ENCODE peak calls at places on chromosomes 4 and X, in nine cellular contexts. One of them, this sample, is unnamed. For H3K4me1, the result is how much of the 10 kb centered on the place peaks cover.

GRCh38 chrX:31609130-31609529 is 537.3 kb upstream of the FTHL17 start:
- DNase-seq in heart left ventricle: no peak
- DNase-seq in thyroid gland: no peak
- DNase-seq in A549: peak
- DNase-seq in tibial nerve: no peak
- DNase-seq in breast epithelium: no peak
- DNase-seq in spleen: no peak
- DNase-seq in uterus: no peak
- DNase-seq in esophagus squamous epithelium: no peak
- DNase-seq in this sample: no peak

GRCh38 chrX:107272431-107272921 is 66.1 kb downstream of the DNAAF6 start:
- DNase-seq in heart left ventricle: no peak
- DNase-seq in thyroid gland: peak
- DNase-seq in A549: peak
- DNase-seq in tibial nerve: no peak
- DNase-seq in breast epithelium: no peak
- DNase-seq in spleen: no peak
- DNase-seq in uterus: no peak
- DNase-seq in esophagus squamous epithelium: no peak
- DNase-seq in this sample: peak

GRCh38 chr4:133151681-133152329 is 2.7 kb downstream of the PCDH10 start:
- DNase-seq in heart left ventricle: no peak
- DNase-seq in thyroid gland: no peak
- DNase-seq in A549: peak
- DNase-seq in tibial nerve: no peak
- DNase-seq in breast epithelium: no peak
- DNase-seq in spleen: no peak
- DNase-seq in uterus: no peak
- DNase-seq in esophagus squamous epithelium: no peak
- DNase-seq in this sample: peak

GRCh38 chr4:54440394-54441223 is 211.5 kb downstream of the PDGFRA start:
- DNase-seq in heart left ventricle: no peak
- DNase-seq in thyroid gland: no peak
- DNase-seq in A549: peak
- DNase-seq in tibial nerve: no peak
- DNase-seq in breast epithelium: no peak
- DNase-seq in spleen: no peak
- DNase-seq in uterus: no peak
- DNase-seq in esophagus squamous epithelium: no peak
- DNase-seq in this sample: no peak

GRCh38 chrX:129695937-129696336 is 41.2 kb upstream of the APLN start:
- DNase-seq in heart left ventricle: no peak
- DNase-seq in thyroid gland: no peak
- DNase-seq in A549: no peak
- DNase-seq in tibial nerve: no peak
- DNase-seq in breast epithelium: no peak
- DNase-seq in spleen: no peak
- DNase-seq in uterus: no peak
- DNase-seq in esophagus squamous epithelium: no peak
- DNase-seq in this sample: no peak

GRCh38 chr4:39574946-39575345 is 47.7 kb upstream of the UGDH start:
- DNase-seq in heart left ventricle: no peak
- DNase-seq in thyroid gland: no peak
- DNase-seq in A549: no peak
- DNase-seq in tibial nerve: no peak
- DNase-seq in breast epithelium: no peak
- DNase-seq in spleen: no peak
- DNase-seq in uterus: no peak
- DNase-seq in esophagus squamous epithelium: no peak
- DNase-seq in this sample: no peak

GRCh38 chr4:185608223-185608622 is 72.9 kb upstream of the PDLIM3 start:
- DNase-seq in heart left ventricle: no peak
- DNase-seq in thyroid gland: no peak
- DNase-seq in A549: no peak
- DNase-seq in tibial nerve: no peak
- DNase-seq in breast epithelium: no peak
- DNase-seq in spleen: no peak
- DNase-seq in uterus: no peak
- DNase-seq in esophagus squamous epithelium: no peak
- DNase-seq in this sample: no peak

GRCh38 chr4:130563185-130563890 is 1467.4 kb downstream of the C4orf33 start:
- DNase-seq in heart left ventricle: peak
- DNase-seq in thyroid gland: peak
- DNase-seq in A549: peak
- DNase-seq in tibial nerve: peak
- DNase-seq in breast epithelium: peak
- DNase-seq in spleen: no peak
- DNase-seq in uterus: peak
- DNase-seq in esophagus squamous epithelium: no peak
- DNase-seq in this sample: peak

GRCh38 chrX:129679856-129680255 is 25.1 kb upstream of the APLN start:
- DNase-seq in heart left ventricle: no peak
- DNase-seq in thyroid gland: no peak
- DNase-seq in A549: no peak
- DNase-seq in tibial nerve: no peak
- DNase-seq in breast epithelium: no peak
- DNase-seq in spleen: no peak
- DNase-seq in uterus: no peak
- DNase-seq in esophagus squamous epithelium: no peak
- DNase-seq in this sample: no peak

GRCh38 chr4:8279321-8280157 is 10.0 kb downstream of the HTRA3 start:
- DNase-seq in heart left ventricle: peak
- DNase-seq in thyroid gland: no peak
- DNase-seq in A549: no peak
- DNase-seq in tibial nerve: no peak
- DNase-seq in breast epithelium: no peak
- DNase-seq in spleen: peak
- DNase-seq in uterus: no peak
- DNase-seq in esophagus squamous epithelium: no peak
- DNase-seq in this sample: peak

GRCh38 chrX:134658421-134658896 is at the start of gene PLAC1:
- DNase-seq in heart left ventricle: no peak
- DNase-seq in thyroid gland: no peak
- DNase-seq in A549: peak
- DNase-seq in tibial nerve: no peak
- DNase-seq in breast epithelium: no peak
- DNase-seq in spleen: no peak
- DNase-seq in uterus: no peak
- DNase-seq in esophagus squamous epithelium: no peak
- DNase-seq in this sample: no peak

GRCh38 chr4:183256756-183257385 is 63.2 kb downstream of the CLDN22 start:
- DNase-seq in heart left ventricle: peak
- DNase-seq in thyroid gland: peak
- DNase-seq in A549: peak
- DNase-seq in tibial nerve: peak
- DNase-seq in breast epithelium: no peak
- DNase-seq in spleen: peak
- DNase-seq in uterus: peak
- DNase-seq in esophagus squamous epithelium: no peak
- DNase-seq in this sample: peak

GRCh38 chrX:25014366-25014838 is 1.4 kb downstream of the ARX start:
- DNase-seq in heart left ventricle: no peak
- DNase-seq in thyroid gland: no peak
- DNase-seq in A549: no peak
- DNase-seq in tibial nerve: no peak
- DNase-seq in breast epithelium: no peak
- DNase-seq in spleen: no peak
- DNase-seq in uterus: no peak
- DNase-seq in esophagus squamous epithelium: no peak
- DNase-seq in this sample: no peak

GRCh38 chrX:25012433-25012735 is 3.4 kb downstream of the ARX start:
- DNase-seq in heart left ventricle: peak
- DNase-seq in thyroid gland: no peak
- DNase-seq in A549: no peak
- DNase-seq in tibial nerve: no peak
- DNase-seq in breast epithelium: no peak
- DNase-seq in spleen: no peak
- DNase-seq in uterus: no peak
- DNase-seq in esophagus squamous epithelium: no peak
- DNase-seq in this sample: peak

GRCh38 chrX:25012793-25013592 is 2.8 kb downstream of the ARX start:
- DNase-seq in heart left ventricle: no peak
- DNase-seq in thyroid gland: no peak
- DNase-seq in A549: peak
- DNase-seq in tibial nerve: no peak
- DNase-seq in breast epithelium: no peak
- DNase-seq in spleen: no peak
- DNase-seq in uterus: no peak
- DNase-seq in esophagus squamous epithelium: no peak
- DNase-seq in this sample: no peak

GRCh38 chrX:25015486-25016360 is at the start of gene ARX:
- DNase-seq in heart left ventricle: peak
- DNase-seq in thyroid gland: peak
- DNase-seq in A549: peak
- DNase-seq in tibial nerve: no peak
- DNase-seq in breast epithelium: no peak
- DNase-seq in spleen: no peak
- DNase-seq in uterus: no peak
- DNase-seq in esophagus squamous epithelium: no peak
- DNase-seq in this sample: peak

DNA sequence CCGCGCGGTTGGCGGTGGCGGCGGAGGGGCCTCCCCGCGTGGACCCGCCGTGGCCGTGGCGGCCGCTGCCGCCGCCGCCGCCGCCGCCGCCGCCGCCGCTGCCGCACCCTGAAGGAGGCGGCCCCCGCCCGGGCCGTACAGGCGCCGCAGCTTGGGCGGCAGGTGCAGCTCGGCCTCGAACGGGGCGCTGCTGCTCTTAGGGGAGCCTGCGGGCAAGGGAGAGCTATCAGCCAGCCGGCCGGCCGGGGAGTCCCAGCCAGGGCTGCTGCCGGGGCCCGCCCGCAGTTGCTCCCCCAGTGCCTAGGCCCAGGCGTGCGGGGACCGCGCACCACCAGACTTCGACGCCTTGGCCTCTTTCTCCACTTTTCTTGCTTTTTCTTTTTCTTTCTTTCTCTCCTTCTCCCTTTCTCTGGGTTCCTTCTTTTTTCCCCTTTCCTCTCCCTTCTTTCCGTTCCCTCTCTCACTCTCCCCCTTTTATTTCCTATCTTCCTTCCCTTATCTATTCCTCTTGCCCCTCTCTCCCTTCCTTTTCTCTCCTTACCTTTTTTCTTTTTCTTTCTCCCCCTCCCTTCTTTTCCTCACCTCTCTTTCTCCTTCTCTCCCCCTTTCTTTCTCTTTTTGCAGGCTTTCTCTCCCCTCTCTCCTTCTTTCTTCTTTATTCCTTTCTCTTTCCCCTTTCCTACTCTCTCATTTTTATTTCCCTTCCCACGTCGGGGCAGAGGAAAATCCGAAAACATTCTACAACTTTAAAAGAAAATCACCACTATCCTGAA is 2.0 kb downstream of the ARX start:
- DNase-seq in heart left ventricle: no peak
- DNase-seq in thyroid gland: no peak
- DNase-seq in A549: no peak
- DNase-seq in tibial nerve: no peak
- DNase-seq in breast epithelium: no peak
- DNase-seq in spleen: no peak
- DNase-seq in uterus: no peak
- DNase-seq in esophagus squamous epithelium: no peak
- DNase-seq in this sample: no peak
- TF ChIP-seq CTCF in heart left ventricle: no peak
- TF ChIP-seq CTCF in thyroid gland: no peak
- TF ChIP-seq CTCF in A549: no peak
- TF ChIP-seq CTCF in tibial nerve: no peak
- TF ChIP-seq CTCF in breast epithelium: no peak
- TF ChIP-seq CTCF in spleen: no peak
- TF ChIP-seq CTCF in uterus: no peak
- TF ChIP-seq CTCF in esophagus squamous epithelium: no peak
- TF ChIP-seq CTCF in this sample: no peak

GRCh38 chrX:144681501-144681900 is 565.8 kb upstream of the SPANXN1 start:
- DNase-seq in heart left ventricle: no peak
- DNase-seq in thyroid gland: no peak
- DNase-seq in A549: no peak
- DNase-seq in tibial nerve: no peak
- DNase-seq in breast epithelium: no peak
- DNase-seq in spleen: no peak
- DNase-seq in uterus: no peak
- DNase-seq in esophagus squamous epithelium: no peak
- DNase-seq in this sample: no peak

DNA sequence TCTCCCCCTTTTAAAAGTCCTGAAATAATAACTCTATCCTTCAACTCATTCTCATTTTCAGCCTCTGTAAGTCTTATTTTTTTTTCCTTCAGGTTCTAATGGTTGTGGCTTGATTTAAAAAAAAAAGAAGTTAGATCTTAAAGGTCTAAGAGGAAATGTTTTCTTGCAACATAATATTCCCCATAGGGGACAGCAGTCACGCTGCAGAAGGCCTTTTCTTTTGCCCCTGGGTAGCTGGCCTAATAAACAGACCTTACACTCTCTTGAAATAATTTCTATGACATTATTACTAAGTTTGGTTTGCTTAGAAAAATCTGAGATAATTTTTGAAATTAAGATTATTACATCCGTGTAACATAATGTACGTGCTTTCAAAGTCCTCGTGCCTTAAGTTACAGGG is 564.1 kb upstream of the SPANXN1 start:
- DNase-seq in heart left ventricle: no peak
- DNase-seq in thyroid gland: no peak
- DNase-seq in A549: no peak
- DNase-seq in tibial nerve: no peak
- DNase-seq in breast epithelium: no peak
- DNase-seq in spleen: no peak
- DNase-seq in uterus: no peak
- DNase-seq in esophagus squamous epithelium: no peak
- DNase-seq in this sample: no peak
- TF ChIP-seq POLR2A in heart left ventricle: no peak
- TF ChIP-seq POLR2A in thyroid gland: no peak
- TF ChIP-seq POLR2A in A549: no peak
- TF ChIP-seq POLR2A in tibial nerve: no peak
- TF ChIP-seq POLR2A in breast epithelium: no peak
- TF ChIP-seq POLR2A in spleen: no peak
- TF ChIP-seq POLR2A in uterus: no peak
- TF ChIP-seq POLR2A in esophagus squamous epithelium: no peak
- TF ChIP-seq POLR2A in this sample: no peak

DNA sequence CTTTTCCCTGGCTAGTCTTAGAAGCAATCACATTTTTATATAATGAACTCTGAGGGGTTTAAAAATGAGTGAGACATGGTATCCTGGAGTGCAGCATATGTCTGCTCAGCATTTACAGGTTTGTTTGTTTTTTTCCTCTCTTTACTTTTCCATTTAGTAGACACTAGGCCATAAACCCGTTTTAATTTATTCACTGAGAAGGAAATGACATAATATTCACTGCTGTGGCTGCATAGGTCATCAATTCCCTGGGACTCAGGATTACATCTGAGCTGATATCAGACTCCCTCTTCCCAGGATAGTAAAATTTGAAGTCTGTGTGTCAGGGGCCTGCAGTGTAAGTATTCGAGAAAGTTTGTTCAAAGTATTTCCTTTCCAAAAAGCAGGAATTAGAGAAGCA is 178.9 kb upstream of the SPRY1 start:
- DNase-seq in heart left ventricle: no peak
- DNase-seq in thyroid gland: no peak
- DNase-seq in A549: no peak
- DNase-seq in tibial nerve: no peak
- DNase-seq in breast epithelium: no peak
- DNase-seq in spleen: no peak
- DNase-seq in uterus: no peak
- DNase-seq in esophagus squamous epithelium: no peak
- DNase-seq in this sample: no peak
- H3K4me1 ChIP-seq in heart left ventricle: under half
- H3K4me1 ChIP-seq in thyroid gland: under half
- H3K4me1 ChIP-seq in A549: under half
- H3K4me1 ChIP-seq in tibial nerve: under half
- H3K4me1 ChIP-seq in breast epithelium: under half
- H3K4me1 ChIP-seq in spleen: under half
- H3K4me1 ChIP-seq in uterus: under half
- H3K4me1 ChIP-seq in esophagus squamous epithelium: under half
- H3K4me1 ChIP-seq in this sample: under half

GRCh38 chr4:73446336-73446938 is 10.4 kb downstream of the AFP start:
- DNase-seq in heart left ventricle: no peak
- DNase-seq in thyroid gland: no peak
- DNase-seq in A549: peak
- DNase-seq in tibial nerve: peak
- DNase-seq in breast epithelium: no peak
- DNase-seq in spleen: no peak
- DNase-seq in uterus: no peak
- DNase-seq in esophagus squamous epithelium: no peak
- DNase-seq in this sample: no peak
- TF ChIP-seq CTCF in heart left ventricle: peak
- TF ChIP-seq CTCF in thyroid gland: peak
- TF ChIP-seq CTCF in A549: peak
- TF ChIP-seq CTCF in tibial nerve: peak
- TF ChIP-seq CTCF in breast epithelium: peak
- TF ChIP-seq CTCF in spleen: peak
- TF ChIP-seq CTCF in uterus: no peak
- TF ChIP-seq CTCF in esophagus squamous epithelium: peak
- TF ChIP-seq CTCF in this sample: no peak